ENCODE peak calls at places on chromosomes 5 and 9, in seven cellular contexts. S is IMR-90, V is neuronal stem cell, N is H9, P is mesendoderm, H is mesenchymal stem cell, X is H1. C is an unnamed sample.

GRCh38 chr9:88534456-88535225 is at the start of gene NXNL2:
- DNase-seq in H (peak), V (peak), N (peak), P (peak), X (no peak), S (peak), C (peak)

GRCh38 chr5:171968512-171968911 is 37.9 kb downstream of the FBXW11 start:
- DNase-seq in S (no peak), V (no peak), X (no peak), N (no peak), P (no peak), H (no peak), C (no peak)

GRCh38 chr9:37381094-37381741 is 41.3 kb upstream of the GRHPR start:
- DNase-seq in N (no peak), X (no peak), S (no peak), P (no peak), H (no peak), V (no peak), C (no peak)

GRCh38 chr5:174760721-174761120 is 36.3 kb downstream of the MSX2 start:
- DNase-seq in P (no peak), V (no peak), H (no peak), N (no peak), S (no peak), X (no peak), C (no peak)

GRCh38 chr5:36447776-36448175 is 146.1 kb upstream of the RANBP3L start:
- DNase-seq in P (no peak), N (no peak), X (no peak), S (no peak), V (no peak), H (no peak), C (no peak)

GRCh38 chr5:152185547-152186234 is 219.4 kb downstream of the NMUR2 start:
- DNase-seq in S (no peak), H (no peak), N (no peak), P (peak), X (no peak), V (no peak), C (no peak)

GRCh38 chr5:94884294-94884693 is 265.8 kb downstream of the SLF1 start:
- DNase-seq in V (no peak), H (no peak), N (peak), X (no peak), P (peak), S (no peak), C (no peak)

GRCh38 chr9:91949946-91950664 is at the start of gene ROR2:
- DNase-seq in X (no peak), N (peak), S (peak), P (peak), V (peak), H (peak), C (no peak)

GRCh38 chr5:158086856-158087255 is 227.9 kb upstream of the CLINT1 start:
- DNase-seq in H (no peak), S (no peak), P (no peak), N (no peak), V (no peak), X (no peak), C (no peak)

GRCh38 chr5:113357696-113358476 is 76.9 kb downstream of the TSSK1B start:
- DNase-seq in P (no peak), S (no peak), V (no peak), N (no peak), X (no peak), H (no peak), C (no peak)

GRCh38 chr5:40401281-40401680 is 278.4 kb upstream of the PTGER4 start:
- DNase-seq in X (no peak), V (no peak), S (no peak), H (no peak), P (no peak), N (no peak), C (no peak)

GRCh38 chr5:8686707-8687106 is 817.8 kb downstream of the MTRR start:
- DNase-seq in X (no peak), V (no peak), P (no peak), N (no peak), H (no peak), S (peak), C (no peak)

GRCh38 chr5:171367424-171368370 is 20.0 kb upstream of the NPM1 start:
- DNase-seq in P (no peak), V (no peak), H (peak), N (no peak), S (peak), X (no peak), C (no peak)

GRCh38 chr5:124136609-124137008 is 609.8 kb downstream of the ZNF608 start:
- DNase-seq in N (no peak), S (no peak), X (no peak), P (no peak), H (no peak), V (no peak), C (no peak)

GRCh38 chr5:100667021-100667671 is 132.0 kb downstream of the FAM174A start:
- DNase-seq in N (no peak), S (peak), H (peak), P (no peak), V (no peak), X (no peak), C (peak)

GRCh38 chr5:171268700-171269413 is 40.2 kb upstream of the TLX3 start:
- DNase-seq in S (no peak), V (no peak), H (no peak), X (no peak), N (no peak), P (no peak), C (peak)

GRCh38 chr9:88011005-88011766 is 36.9 kb upstream of the CDK20 start:
- DNase-seq in N (no peak), P (peak), H (peak), V (no peak), X (no peak), S (peak), C (no peak)

GRCh38 chr5:71794061-71794695 is 75.1 kb downstream of the CARTPT start:
- DNase-seq in S (no peak), V (no peak), X (no peak), P (no peak), N (no peak), H (no peak), C (no peak)

GRCh38 chr9:16238730-16239129 is 631.7 kb downstream of the BNC2 start:
- DNase-seq in X (no peak), P (no peak), S (no peak), H (no peak), N (no peak), V (no peak), C (no peak)

GRCh38 chr9:74735761-74736160 is 152.0 kb downstream of the TRPM6 start:
- DNase-seq in X (no peak), H (no peak), P (no peak), V (no peak), N (no peak), S (no peak), C (no peak)

GRCh38 chr9:92934321-92934720 is 13.0 kb upstream of the FGD3 start:
- DNase-seq in X (no peak), H (no peak), P (no peak), V (no peak), N (no peak), S (no peak), C (no peak)

GRCh38 chr9:31519011-31519410 is 865.4 kb upstream of the ACO1 start:
- DNase-seq in P (peak), N (peak), H (no peak), S (no peak), V (no peak), X (no peak), C (no peak)

GRCh38 chr5:27216367-27216941 is 178.1 kb upstream of the CDH9 start:
- DNase-seq in S (no peak), H (no peak), V (no peak), X (no peak), N (no peak), P (no peak), C (no peak)

GRCh38 chr5:58716713-58717112 is 133.8 kb downstream of the RAB3C start:
- DNase-seq in H (no peak), X (no peak), S (no peak), N (no peak), V (no peak), P (peak), C (no peak)

GRCh38 chr5:115262405-115263247 is at the start of gene PGGT1B:
- DNase-seq in N (peak), H (peak), X (peak), P (peak), S (peak), V (peak), C (peak)

GRCh38 chr5:22709743-22710142 is 143.4 kb downstream of the CDH12 start:
- DNase-seq in S (no peak), V (no peak), X (no peak), N (no peak), P (no peak), H (no peak), C (no peak)

GRCh38 chr9:87601595-87601994 is 103.9 kb downstream of the DAPK1 start:
- DNase-seq in N (no peak), P (no peak), H (no peak), S (no peak), V (no peak), X (no peak), C (no peak)

GRCh38 chr5:71830626-71831539 is 111.8 kb downstream of the CARTPT start:
- DNase-seq in X (no peak), V (no peak), S (peak), H (peak), P (no peak), N (no peak), C (no peak)

GRCh38 chr5:176573564-176574296 is 24.6 kb downstream of the CDHR2 start:
- DNase-seq in P (peak), X (no peak), S (peak), N (peak), V (peak), H (peak), C (peak)

GRCh38 chr5:134582281-134582680 is 50.3 kb downstream of the SAR1B start:
- DNase-seq in N (no peak), S (no peak), V (no peak), H (no peak), P (no peak), X (no peak), C (no peak)

GRCh38 chr5:758698-759053 is 25.9 kb downstream of the ZDHHC11B start:
- DNase-seq in S (no peak), X (no peak), V (no peak), H (no peak), N (no peak), P (no peak), C (no peak)

GRCh38 chr9:128372188-128372641 is 1.0 kb downstream of the URM1 start:
- DNase-seq in N (no peak), S (no peak), P (no peak), V (no peak), H (no peak), X (no peak), C (no peak)

GRCh38 chr9:92634712-92635605 is 35.0 kb downstream of the IPPK start:
- DNase-seq in P (peak), X (peak), H (peak), N (peak), S (peak), V (peak), C (peak)

GRCh38 chr9:132114102-132114707 is 34.5 kb upstream of the MED27 start:
- DNase-seq in S (peak), P (peak), H (peak), V (peak), N (peak), X (no peak), C (peak)

GRCh38 chr5:133289686-133290367 is 238.0 kb downstream of the HSPA4 start:
- DNase-seq in N (no peak), V (no peak), X (no peak), P (no peak), H (no peak), S (no peak), C (no peak)

GRCh38 chr5:94442971-94443370 is 175.4 kb downstream of the KIAA0825 start:
- DNase-seq in S (peak), P (no peak), X (no peak), V (no peak), H (no peak), N (no peak), C (no peak)

GRCh38 chr9:137817236-137818200 is 60.1 kb upstream of the CACNA1B start:
- DNase-seq in H (no peak), S (no peak), X (no peak), V (no peak), N (no peak), P (no peak), C (no peak)

GRCh38 chr9:137816531-137817235 is 60.9 kb upstream of the CACNA1B start:
- DNase-seq in X (no peak), N (no peak), V (no peak), H (no peak), P (no peak), S (no peak), C (no peak)

GRCh38 chr9:137823986-137824771 is 53.4 kb upstream of the CACNA1B start:
- DNase-seq in X (no peak), V (no peak), N (no peak), P (no peak), S (no peak), H (no peak), C (no peak)

GRCh38 chr9:137818286-137818685 is 59.3 kb upstream of the CACNA1B start:
- DNase-seq in S (no peak), H (no peak), N (no peak), V (no peak), X (no peak), P (no peak), C (no peak)

DNA sequence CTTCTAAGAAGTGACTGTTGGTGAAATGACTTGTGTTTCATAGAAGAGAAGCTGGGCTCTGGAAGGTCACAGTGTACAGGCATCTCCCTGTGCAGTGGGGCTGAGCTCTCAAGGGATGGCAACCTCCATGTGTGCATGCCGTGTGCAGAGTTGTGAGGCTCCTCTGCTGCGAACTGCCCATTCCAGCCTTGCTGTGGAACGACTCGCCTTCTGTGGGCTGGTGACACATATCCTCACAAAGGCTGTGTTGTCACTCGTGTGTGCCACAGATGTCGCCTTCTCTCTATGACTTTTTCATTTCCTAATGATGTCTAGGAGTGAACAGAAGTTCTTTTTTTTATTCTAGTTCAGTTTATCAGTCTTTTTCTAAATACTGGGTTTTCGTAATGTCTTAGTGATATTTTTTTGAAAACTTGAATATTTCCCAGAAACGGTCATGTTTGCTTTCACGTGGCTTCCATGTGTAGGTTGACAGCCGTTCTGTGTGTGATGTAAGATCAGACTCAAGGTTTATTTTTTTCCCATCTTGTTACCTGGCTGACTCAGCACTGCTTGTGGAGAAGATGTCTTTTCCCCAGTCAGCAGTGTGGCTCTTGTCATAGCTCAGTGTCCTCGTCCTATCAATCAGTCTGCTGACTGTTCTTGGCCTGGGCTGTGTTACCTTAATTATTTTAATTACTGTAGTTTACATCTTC is 57.3 kb upstream of the CACNA1B start:
- DNase-seq in V (no peak), S (peak), N (no peak), H (no peak), X (no peak), P (no peak), C (no peak)
- H3K18ac ChIP-seq in V (no peak), S (no peak), N (no peak), H (no peak), X (no peak), P (no peak), C (peak)

GRCh38 chr9:113350937-113351336 is 1.6 kb downstream of the BSPRY start:
- DNase-seq in N (no peak), S (no peak), X (no peak), P (no peak), V (no peak), H (no peak), C (no peak)
- H3K18ac ChIP-seq in N (no peak), S (no peak), X (no peak), P (no peak), V (no peak), H (no peak), C (no peak)

DNA sequence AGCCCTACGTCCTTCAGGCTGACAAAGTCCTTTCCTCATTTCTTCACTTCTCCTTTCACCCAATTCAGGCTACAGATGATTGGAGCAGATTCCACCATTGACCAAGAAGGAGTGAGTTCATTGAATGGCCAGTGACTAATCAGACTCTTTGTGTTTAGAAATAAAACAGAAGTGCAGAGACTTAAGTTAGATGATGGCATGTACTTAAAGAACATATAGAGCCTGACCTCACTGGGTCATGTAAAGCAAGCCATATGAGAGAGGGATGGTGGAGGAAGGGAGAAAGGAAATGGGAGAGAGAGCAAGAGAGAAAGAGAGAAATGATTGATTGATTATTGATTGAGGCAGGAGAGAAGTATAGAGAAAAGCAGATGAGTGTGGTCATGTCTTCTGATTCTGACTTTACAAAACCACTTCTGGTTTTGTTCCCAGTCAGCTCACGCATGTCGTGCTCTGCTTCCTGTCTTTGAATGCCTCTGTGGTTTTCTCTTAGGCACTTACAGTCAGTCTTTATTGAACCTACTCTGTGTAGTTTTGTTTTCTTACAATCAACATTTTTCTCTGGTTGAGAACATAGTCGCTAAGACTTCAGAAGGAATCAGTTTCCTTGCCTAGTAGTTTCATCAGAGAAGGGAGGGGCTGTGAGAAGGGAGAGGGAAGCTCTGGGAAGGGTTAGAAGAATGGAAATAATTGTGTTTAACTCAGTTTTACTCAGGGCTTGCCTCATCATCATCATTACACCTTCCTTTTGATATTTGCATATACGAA is 149.2 kb upstream of the KLF9 start:
- DNase-seq in H (peak), N (no peak), S (peak), V (no peak), P (no peak), X (no peak), C (peak)
- H3K18ac ChIP-seq in H (peak), N (no peak), S (peak), V (no peak), P (no peak), X (no peak), C (no peak)

GRCh38 chr5:77882670-77883257 is 106.6 kb upstream of the TBCA start:
- DNase-seq in N (no peak), H (peak), X (no peak), P (no peak), V (no peak), S (peak), C (no peak)
- H3K18ac ChIP-seq in N (no peak), H (no peak), X (no peak), P (no peak), V (no peak), S (peak), C (no peak)

DNA sequence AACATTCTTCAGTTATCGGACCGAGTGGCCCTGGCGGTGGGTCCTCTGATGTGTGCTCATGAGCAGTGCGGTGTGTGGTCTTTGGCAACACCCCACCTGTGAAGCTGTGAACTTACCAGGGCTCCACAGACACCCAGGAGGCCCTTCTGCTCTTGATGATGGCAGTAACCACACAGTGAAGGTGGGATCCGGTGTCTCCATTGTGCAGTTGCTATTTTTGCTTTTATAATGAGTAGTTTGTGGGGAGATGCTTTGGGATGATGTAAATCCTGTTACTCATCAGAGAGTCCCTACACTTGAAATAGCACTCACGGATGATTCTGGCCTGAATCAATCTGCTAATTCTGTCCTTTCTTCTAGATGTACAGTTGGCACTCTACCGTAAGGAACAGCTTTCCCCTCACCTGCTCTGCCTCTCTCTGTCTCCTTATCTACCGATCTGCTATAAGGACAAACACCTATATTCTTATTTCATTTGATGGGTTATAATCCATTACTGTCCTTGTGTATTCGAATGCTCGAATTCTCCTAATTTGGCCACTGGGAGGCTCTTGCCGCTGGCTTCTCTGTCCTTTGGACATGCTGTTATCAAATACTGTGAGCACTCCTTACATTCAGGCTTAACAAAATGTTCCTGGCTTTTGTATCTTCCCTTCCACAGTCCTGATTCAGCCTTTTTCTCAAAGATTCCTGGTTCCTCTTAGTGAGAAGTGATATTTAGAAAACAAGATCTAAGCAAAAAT is 20.2 kb downstream of the ATPSCKMT start:
- DNase-seq in P (no peak), X (no peak), H (peak), N (no peak), S (peak), V (no peak), C (no peak)
- H3K18ac ChIP-seq in P (no peak), X (no peak), H (no peak), N (no peak), S (peak), V (no peak), C (no peak)

C was measured in trophoblast cell.